ENCODE peak calls at places on chromosomes 16 and 17, in four cellular contexts. D is HepG2, S is H1, I is breast epithelium. R is an unnamed sample. For H3K9me3 and H3K4me1, the result is how much of the 10 kb centered on the place peaks cover.

GRCh38 chr17:8153550-8153956 is 1.3 kb upstream of the PER1 start:
- DNase-seq in D (peak), S (no peak), I (no peak), R (peak)

GRCh38 chr16:85145188-85145587 is 32.9 kb upstream of the CIBAR2 start:
- DNase-seq in D (no peak), S (no peak), I (no peak), R (no peak)

GRCh38 chr17:47822785-47823184 is 1.2 kb upstream of the OSBPL7 start:
- DNase-seq in D (no peak), S (no peak), I (no peak), R (no peak)

GRCh38 chr16:69031877-69032301 is 73.6 kb upstream of the HAS3 start:
- DNase-seq in D (peak), S (no peak), I (no peak), R (peak)

GRCh38 chr17:59627269-59627668 is 7.6 kb downstream of the CLTC start:
- DNase-seq in D (no peak), S (no peak), I (no peak), R (no peak)

GRCh38 chr17:16977932-16978331 is 6.0 kb upstream of the TNFRSF13B start:
- DNase-seq in D (no peak), S (no peak), I (no peak), R (no peak)

GRCh38 chr17:48555616-48556533 is 11.0 kb upstream of the HOXB2 start:
- DNase-seq in D (no peak), S (no peak), I (no peak), R (no peak)

GRCh38 chr16:8623634-8624033 is 2.1 kb downstream of the METTL22 start:
- DNase-seq in D (no peak), S (no peak), I (no peak), R (no peak)

GRCh38 chr16:85571813-85572619 is 41.1 kb upstream of the GSE1 start:
- DNase-seq in D (no peak), S (no peak), I (no peak), R (no peak)

GRCh38 chr17:71922439-71922838 is 198.4 kb upstream of the SOX9 start:
- DNase-seq in D (no peak), S (no peak), I (no peak), R (no peak)

GRCh38 chr17:65485388-65486299 is 75.8 kb downstream of the AXIN2 start:
- DNase-seq in D (no peak), S (no peak), I (no peak), R (no peak)

GRCh38 chr17:47802341-47803022 is 19.1 kb downstream of the OSBPL7 start:
- DNase-seq in D (peak), S (no peak), I (peak), R (peak)

GRCh38 chr17:74654742-74655141 is 31.2 kb upstream of the CD300E start:
- DNase-seq in D (no peak), S (no peak), I (no peak), R (no peak)

GRCh38 chr17:259341-259976 is 78.0 kb upstream of the DOC2B start:
- DNase-seq in D (no peak), S (peak), I (peak), R (peak)

GRCh38 chr16:25014500-25015147 is 545 bp downstream of the ARHGAP17 start:
- DNase-seq in D (peak), S (no peak), I (peak), R (peak)

GRCh38 chr16:23082161-23082788 is 67.0 kb downstream of the USP31 start:
- DNase-seq in D (peak), S (no peak), I (no peak), R (no peak)

GRCh38 chr17:65103896-65104295 is 33.3 kb upstream of the RGS9 start:
- DNase-seq in D (no peak), S (no peak), I (no peak), R (no peak)

GRCh38 chr17:76472258-76472645 is 4.8 kb downstream of the AANAT start:
- DNase-seq in D (no peak), S (no peak), I (no peak), R (no peak)

GRCh38 chr16:31754998-31755615 is 118.5 kb upstream of the ZNF267 start:
- DNase-seq in D (no peak), S (no peak), I (no peak), R (no peak)
- H3K9me3 ChIP-seq in D (half or more), S (half or more), I (half or more), R (under half)

GRCh38 chr17:79910985-79911361 is 71.7 kb upstream of the CBX4 start:
- DNase-seq in D (no peak), S (no peak), I (no peak), R (no peak)
- H3K27ac ChIP-seq in D (no peak), S (no peak), I (no peak), R (no peak)

DNA sequence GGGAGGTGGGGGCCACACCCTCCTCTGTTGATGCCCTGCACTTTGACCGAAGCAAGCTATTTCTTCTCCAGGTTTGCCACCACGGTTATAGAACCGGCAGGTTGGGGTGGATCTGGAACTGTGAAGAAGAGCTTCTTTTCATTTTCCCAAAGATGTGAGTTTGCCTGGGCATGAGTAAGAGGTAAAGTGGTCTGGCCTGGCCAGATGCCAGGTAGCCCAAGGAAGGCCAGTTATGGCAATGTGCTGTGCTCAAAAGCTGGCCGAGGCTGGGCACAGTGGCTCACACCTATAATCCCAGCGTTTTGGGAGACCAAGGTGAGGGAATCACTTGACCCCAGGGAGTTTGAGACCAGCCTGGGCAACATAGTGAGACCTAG is 18.7 kb downstream of the ATP6V0D1 start:
- DNase-seq in D (no peak), S (no peak), I (no peak), R (no peak)
- H3K4me1 ChIP-seq in D (under half), S (under half), I (half or more), R (under half)

DNA sequence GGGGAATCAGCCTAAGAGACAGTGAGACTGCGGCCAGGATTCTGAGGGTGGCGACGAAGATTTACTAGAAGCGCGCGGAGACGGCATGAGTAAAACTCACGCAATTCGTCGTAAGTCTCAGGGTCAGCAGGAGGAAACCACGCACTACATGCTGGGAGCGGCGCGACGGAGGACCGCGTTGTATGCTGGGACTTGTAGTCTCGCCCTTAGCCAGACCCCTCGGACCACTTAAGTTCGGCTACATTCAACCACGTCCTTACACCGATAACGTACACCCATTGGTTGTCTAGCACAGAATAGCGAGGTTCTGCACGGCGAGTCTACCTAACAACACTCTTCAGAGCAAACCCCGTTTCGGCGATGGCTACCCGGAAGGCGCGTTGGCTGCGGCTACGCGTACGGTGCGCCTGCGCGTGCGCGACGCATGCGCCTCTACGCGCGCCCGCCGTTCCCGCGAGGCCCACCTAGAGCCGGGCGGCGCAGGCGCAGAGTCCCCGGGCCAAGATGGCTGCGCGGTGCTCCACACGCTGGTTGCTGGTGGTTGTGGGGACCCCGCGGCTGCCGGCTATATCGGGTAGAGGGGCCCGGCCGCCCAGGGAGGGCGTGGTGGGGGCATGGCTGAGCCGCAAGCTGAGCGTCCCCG is at the start of gene DNAJA3:
- DNase-seq in D (peak), S (peak), I (peak), R (peak)
- H3K9me3 ChIP-seq in D (under half), S (under half), I (under half), R (under half)

DNA sequence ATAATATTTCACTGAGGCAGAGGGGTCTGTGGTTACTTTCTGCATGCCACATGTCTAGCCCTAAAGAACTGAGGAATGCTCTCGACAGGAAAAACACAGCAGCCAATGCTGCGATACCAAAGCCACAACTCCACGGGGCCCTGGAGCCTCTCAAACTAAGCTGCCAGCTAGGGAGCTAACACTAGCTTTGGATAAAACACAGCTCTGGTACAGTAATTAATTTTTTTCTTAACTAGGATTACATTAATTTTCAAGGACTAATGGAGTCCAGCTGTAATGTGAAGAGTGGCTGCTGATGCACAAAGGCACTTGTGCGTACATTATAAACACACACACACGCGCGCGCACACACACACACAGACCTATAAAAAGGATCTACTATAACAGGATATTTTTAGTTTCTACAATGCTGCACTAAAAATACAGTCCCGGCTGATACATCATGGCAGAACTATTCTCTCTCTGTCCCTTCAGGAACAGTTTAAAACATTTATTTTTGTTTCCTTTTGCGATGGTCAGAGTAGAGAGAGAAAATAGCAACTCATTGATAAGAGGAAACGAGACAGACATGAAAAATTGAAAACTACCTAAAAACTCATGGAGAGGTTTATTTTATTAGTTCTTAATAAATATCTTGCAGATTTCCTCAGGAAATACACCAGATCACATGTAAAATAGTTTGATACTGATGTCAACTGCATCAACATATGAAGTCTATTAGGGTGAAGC is 88.5 kb downstream of the SMG6 start:
- DNase-seq in D (no peak), S (no peak), I (no peak), R (no peak)
- H3K27ac ChIP-seq in D (no peak), S (no peak), I (peak), R (peak)

DNA sequence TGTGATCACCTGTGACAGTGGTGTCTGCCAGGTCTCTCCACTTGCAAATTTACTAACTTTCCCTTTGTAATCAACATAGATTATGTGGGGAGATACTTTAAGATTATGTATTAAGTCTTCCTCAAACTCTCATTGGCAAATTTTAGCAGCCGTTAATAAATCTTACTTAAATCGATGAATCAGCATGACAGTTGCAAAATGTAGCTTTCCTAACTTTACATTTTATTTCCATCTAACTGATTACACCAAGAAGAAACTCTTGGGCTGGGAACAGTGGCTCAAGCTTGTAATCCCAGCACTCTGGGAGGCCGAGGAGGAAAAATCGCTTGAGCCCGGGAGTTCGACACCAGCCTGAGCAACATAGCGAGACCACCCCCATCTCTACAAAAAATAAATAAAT is 23.3 kb upstream of the CPNE2 start:
- DNase-seq in D (no peak), S (no peak), I (no peak), R (no peak)
- H3K4me1 ChIP-seq in D (under half), S (under half), I (under half), R (under half)

DNA sequence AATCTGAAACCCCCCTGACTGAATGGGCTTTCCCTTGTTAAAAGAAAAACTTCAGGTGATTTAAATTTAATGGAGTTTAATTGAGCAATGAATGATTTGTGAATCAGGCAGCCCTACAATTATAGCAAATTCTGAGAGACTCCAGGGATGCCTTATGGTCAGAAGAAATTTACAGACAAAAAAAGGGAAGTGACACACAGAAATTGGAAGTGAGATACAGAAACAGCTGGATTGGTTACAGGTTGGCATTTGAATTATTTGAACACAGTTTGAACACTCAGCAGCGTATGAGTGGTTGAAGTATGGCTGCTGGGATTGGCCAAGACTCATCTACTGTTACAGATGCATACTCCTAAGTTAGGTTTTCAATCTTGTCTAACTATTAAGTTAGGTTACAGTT is 19.0 kb upstream of the CPHXL start:
- DNase-seq in D (no peak), S (no peak), I (no peak), R (no peak)
- H3K9me3 ChIP-seq in D (under half), S (under half), I (under half), R (under half)

DNA sequence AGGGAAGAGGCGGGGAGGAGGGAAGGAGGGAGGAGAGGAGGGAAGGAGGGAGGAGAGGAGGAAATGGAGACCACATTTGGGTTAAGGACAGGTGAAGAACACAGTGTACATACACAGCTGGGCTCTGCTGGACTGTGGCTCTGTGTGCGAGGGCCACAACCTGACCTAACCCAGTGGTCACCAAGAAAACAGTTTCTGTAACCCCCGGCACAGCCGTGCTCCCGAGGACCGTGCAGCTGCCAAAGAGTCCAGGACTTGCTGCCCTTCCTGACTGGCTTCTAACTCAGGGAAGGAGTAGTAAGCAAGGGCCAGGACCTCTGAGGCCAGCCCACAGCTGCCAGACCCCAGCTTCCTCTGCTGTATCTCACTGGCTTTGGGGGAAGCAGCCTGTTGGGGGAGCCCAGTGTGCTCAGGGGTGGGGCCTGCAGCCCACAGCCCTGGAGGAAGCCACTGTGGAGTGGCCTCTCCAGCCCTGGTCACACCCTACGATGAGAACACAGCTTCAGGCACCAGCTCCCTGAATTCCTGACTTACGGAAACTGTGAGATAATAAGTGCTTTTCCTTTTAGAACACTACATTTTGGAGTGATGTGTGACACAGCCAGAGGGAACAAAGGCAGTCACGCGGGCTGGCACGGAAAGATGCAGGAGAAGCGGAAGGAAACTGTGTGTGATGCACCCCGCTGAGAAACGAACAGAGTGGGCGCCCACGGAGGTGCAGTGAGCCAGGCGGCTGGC is 32.3 kb downstream of the SLC7A5 start:
- DNase-seq in D (no peak), S (no peak), I (no peak), R (no peak)
- H3K27ac ChIP-seq in D (no peak), S (no peak), I (no peak), R (peak)

DNA sequence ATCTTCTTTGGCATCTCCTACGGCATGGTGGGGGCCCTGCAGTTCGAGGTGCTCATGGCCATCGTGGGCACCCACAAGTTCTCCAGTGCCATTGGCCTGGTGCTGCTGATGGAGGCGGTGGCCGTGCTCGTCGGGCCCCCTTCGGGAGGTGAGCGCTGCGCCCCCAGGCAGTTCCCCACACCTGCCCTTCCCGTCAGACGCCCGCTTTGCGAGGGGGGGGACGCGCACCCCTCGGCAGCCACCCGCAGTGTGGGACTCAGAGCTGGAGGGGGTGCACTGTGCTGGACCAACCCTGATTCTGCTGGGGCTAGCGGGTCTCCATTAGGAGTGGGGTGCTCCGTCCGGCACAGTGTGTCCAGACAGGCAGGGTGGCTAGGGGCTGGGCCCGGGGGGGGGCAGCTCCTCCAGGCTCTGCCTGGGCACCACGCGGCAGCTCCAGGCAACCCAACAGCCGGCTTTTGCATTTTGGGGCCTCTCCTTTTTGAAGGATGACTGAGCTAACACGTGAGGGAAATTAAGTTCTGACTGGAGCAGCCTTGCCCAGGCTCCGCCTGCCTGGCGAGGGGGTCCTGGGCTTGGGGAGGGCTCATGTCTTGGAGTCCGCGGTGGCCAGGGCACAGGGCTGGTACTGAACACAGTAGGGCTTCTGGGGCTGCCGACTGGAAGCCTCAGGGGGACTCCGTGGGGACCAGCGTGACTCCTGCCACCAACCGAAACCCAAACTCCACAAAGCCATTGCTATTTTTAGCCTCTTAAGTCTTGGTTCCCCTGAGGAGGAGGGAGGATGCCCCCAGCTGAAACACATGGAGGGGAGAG is 9.1 kb downstream of the SLC16A3 start:
- DNase-seq in D (no peak), S (no peak), I (no peak), R (no peak)
- H3K4me1 ChIP-seq in D (half or more), S (under half), I (half or more), R (under half)

GRCh38 chr17:19618015-19618414 is 30.5 kb upstream of the ALDH3A2 start:
- DNase-seq in D (no peak), S (no peak), I (no peak), R (no peak)

GRCh38 chr17:19619705-19620325 is 28.7 kb upstream of the ALDH3A2 start:
- DNase-seq in D (no peak), S (no peak), I (no peak), R (no peak)

GRCh38 chr17:19626079-19626478 is 22.5 kb upstream of the ALDH3A2 start:
- DNase-seq in D (no peak), S (no peak), I (no peak), R (no peak)

DNA sequence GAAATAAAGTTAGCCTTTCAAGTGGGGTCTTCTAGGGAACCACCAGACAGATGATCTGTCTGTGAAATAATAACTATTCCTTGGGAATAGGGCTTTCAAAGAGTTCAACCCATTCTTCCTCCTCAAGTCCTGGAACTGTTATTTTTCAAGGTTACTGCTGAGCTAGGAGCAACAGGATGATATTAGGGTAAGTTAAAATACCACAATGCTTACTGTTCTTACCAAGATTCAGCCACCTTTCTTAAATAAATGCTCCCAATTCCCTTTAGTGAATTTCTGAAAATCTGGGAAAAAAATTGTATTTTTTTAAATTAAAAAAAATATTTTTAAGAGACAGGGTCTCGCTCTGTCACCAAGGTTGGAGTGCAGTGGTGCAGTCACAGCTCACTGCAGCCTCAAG is 26.9 kb upstream of the ALDH3A2 start:
- DNase-seq in D (no peak), S (no peak), I (no peak), R (no peak)
- H3K9me3 ChIP-seq in D (under half), S (under half), I (under half), R (under half)

R was measured in small intestine.